ENCODE peak calls at places on chromosomes 5 and 9, in five cellular contexts. E, S, B, U and N are unnamed samples. For H3K79me2, the result is how much of the 10 kb centered on the place peaks cover.

GRCh38 chr5:77396017-77396416 is 96.1 kb downstream of the WDR41 start:
- DNase-seq in E (no peak), S (no peak), B (no peak), U (no peak), N (no peak)

GRCh38 chr9:70551391-70551790 is 136.9 kb upstream of the KLF9 start:
- DNase-seq in E (no peak), S (no peak), B (peak), U (no peak), N (no peak)

GRCh38 chr9:118594428-118594827 is 774.8 kb downstream of the BRINP1 start:
- DNase-seq in E (no peak), S (no peak), B (no peak), U (no peak), N (no peak)

GRCh38 chr5:149166128-149166527 is 24.8 kb downstream of the ABLIM3 start:
- DNase-seq in E (no peak), S (no peak), B (peak), U (peak), N (no peak)

GRCh38 chr9:105993051-105993854 is 298.9 kb downstream of the TMEM38B start:
- DNase-seq in E (no peak), S (no peak), B (no peak), U (no peak), N (no peak)

GRCh38 chr5:113489299-113489698 is 1.0 kb upstream of the MCC start:
- DNase-seq in E (no peak), S (no peak), B (peak), U (peak), N (no peak)

GRCh38 chr9:105625088-105625487 is 37.2 kb upstream of the TAL2 start:
- DNase-seq in E (no peak), S (no peak), B (no peak), U (no peak), N (no peak)

GRCh38 chr9:35948901-35949318 is 9.0 kb downstream of the OR2S2 start:
- DNase-seq in E (peak), S (peak), B (no peak), U (peak), N (no peak)

GRCh38 chr5:54534306-54534705 is 16.7 kb downstream of the SNX18 start:
- DNase-seq in E (no peak), S (no peak), B (no peak), U (no peak), N (no peak)

GRCh38 chr5:54537720-54538119 is 20.2 kb downstream of the SNX18 start:
- DNase-seq in E (no peak), S (no peak), B (peak), U (no peak), N (no peak)

GRCh38 chr5:54535149-54535844 is 17.7 kb downstream of the SNX18 start:
- DNase-seq in E (no peak), S (no peak), B (no peak), U (no peak), N (no peak)

GRCh38 chr5:54531536-54531935 is 14.0 kb downstream of the SNX18 start:
- DNase-seq in E (no peak), S (no peak), B (peak), U (peak), N (no peak)

GRCh38 chr5:54533541-54534179 is 16.1 kb downstream of the SNX18 start:
- DNase-seq in E (peak), S (no peak), B (peak), U (no peak), N (no peak)
- H3K79me2 ChIP-seq in E (half or more), S (under half), B (half or more), U (under half), N (under half)

DNA sequence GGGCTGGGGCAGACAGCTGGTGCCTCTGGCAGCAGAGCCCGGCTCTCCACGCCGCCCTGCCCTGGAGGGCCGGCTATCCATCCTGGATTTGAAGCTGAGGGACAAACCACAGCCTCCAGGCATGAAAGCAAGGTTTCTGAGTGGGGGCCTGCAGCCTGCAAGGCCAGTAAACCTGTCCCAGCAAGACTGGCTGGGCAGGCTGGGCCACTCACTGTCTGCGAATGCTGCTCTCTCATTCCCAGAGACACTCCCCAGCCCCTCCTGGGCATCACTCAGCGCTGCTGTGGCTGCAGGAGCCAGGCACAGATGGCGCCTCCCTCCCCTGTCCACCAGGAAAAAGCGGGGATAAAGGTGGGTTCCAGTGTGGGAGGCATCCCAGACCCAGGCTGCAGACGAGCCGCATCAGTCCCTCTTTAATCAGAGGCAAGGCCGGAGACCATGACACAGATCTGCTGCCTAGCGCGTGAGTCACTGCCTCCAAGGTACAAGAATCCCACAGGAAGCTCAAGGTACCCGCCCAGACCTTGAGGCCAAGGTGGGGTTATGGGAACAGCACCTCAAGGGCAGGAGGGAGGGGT is 118.0 kb downstream of the VAV2 start:
- DNase-seq in E (no peak), S (no peak), B (peak), U (peak), N (no peak)
- H3K79me2 ChIP-seq in E (under half), S (under half), B (under half), U (under half), N (under half)

GRCh38 chr9:89468271-89468960 is 29.5 kb downstream of the SEMA4D start:
- DNase-seq in E (no peak), S (no peak), B (no peak), U (no peak), N (no peak)
- H3K79me2 ChIP-seq in E (half or more), S (under half), B (under half), U (under half), N (under half)

GRCh38 chr5:16866795-16867584 is 69.1 kb downstream of the MYO10 start:
- DNase-seq in E (peak), S (peak), B (no peak), U (no peak), N (no peak)
- H3K79me2 ChIP-seq in E (under half), S (under half), B (half or more), U (half or more), N (under half)

DNA sequence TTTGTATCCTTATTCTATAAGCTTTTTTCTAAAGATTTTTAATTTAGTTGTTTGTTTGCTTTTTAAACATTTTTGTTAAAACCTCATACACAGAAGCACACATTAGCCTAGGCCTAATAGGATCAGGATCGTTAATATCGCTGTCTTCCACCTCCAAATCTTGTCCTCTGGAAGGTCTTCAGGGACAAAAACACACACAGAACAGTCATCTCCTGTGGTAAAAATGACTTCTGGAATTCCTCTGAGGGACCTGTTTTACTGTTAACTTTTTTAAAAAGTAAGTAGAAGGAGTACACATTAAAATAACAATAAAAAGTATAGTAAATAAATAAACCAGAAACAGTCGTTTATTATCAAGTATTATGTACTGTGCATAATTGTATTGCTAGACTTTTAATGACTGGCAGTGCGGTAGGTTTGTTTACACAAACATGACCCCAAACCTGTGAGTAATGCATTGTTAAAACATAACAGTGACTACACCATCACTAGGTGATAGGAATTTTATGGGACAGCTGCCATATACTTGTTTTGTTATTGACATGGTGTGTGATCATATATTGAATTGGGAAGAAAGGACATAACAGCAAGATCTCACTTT is 109.6 kb downstream of the ZCCHC7 start:
- DNase-seq in E (no peak), S (no peak), B (peak), U (peak), N (no peak)
- H3K79me2 ChIP-seq in E (under half), S (under half), B (under half), U (under half), N (half or more)

GRCh38 chr5:168734119-168734518 is 155.0 kb upstream of the PANK3 start:
- DNase-seq in E (no peak), S (no peak), B (no peak), U (no peak), N (no peak)
- H3K79me2 ChIP-seq in E (under half), S (under half), B (under half), U (under half), N (under half)